ENCODE peak calls at places on chromosomes 12 and 14, in four cellular contexts. T is body of pancreas, Q is Peyer's patch, A is ovary. F is an unnamed sample.

GRCh38 chr12:79983969-79984629 is 49.2 kb upstream of the PPP1R12A start:
- DNase-seq in T (no peak), Q (no peak), A (no peak), F (no peak)

GRCh38 chr14:29039171-29039570 is 272.6 kb downstream of the FOXG1 start:
- DNase-seq in T (no peak), Q (no peak), A (no peak), F (no peak)

GRCh38 chr12:27460471-27460978 is 14.0 kb downstream of the SMCO2 start:
- DNase-seq in T (no peak), Q (no peak), A (no peak), F (no peak)

GRCh38 chr14:61489932-61490331 is 168.6 kb downstream of the PRKCH start:
- DNase-seq in T (peak; percentile 36), Q (no peak), A (no peak), F (no peak)

GRCh38 chr12:79360269-79360668 is 330.5 kb downstream of the PAWR start:
- DNase-seq in T (no peak), Q (no peak), A (no peak), F (no peak)

GRCh38 chr14:26163761-26164160 is 434.1 kb downstream of the NOVA1 start:
- DNase-seq in T (no peak), Q (no peak), A (no peak), F (peak; percentile 0)

GRCh38 chr12:75487310-75487709 is 6.8 kb downstream of the GLIPR1 start:
- DNase-seq in T (no peak), Q (no peak), A (no peak), F (no peak)

GRCh38 chr12:124693356-124693755 is 125.9 kb upstream of the NCOR2 start:
- DNase-seq in T (no peak), Q (no peak), A (no peak), F (no peak)

GRCh38 chr12:65123435-65124063 is 2.4 kb upstream of the WIF1 start:
- DNase-seq in T (no peak), Q (no peak), A (no peak), F (peak; percentile 46)

GRCh38 chr12:113781415-113782198 is 184.5 kb downstream of the RBM19 start:
- DNase-seq in T (no peak), Q (no peak), A (no peak), F (no peak)

GRCh38 chr14:103123634-103124500 is 606 bp downstream of the TNFAIP2 start:
- DNase-seq in T (peak; percentile 54), Q (no peak), A (peak; percentile 19), F (no peak)

GRCh38 chr12:130573235-130573634 is 142.9 kb downstream of the RIMBP2 start:
- DNase-seq in T (no peak), Q (no peak), A (no peak), F (no peak)

GRCh38 chr12:86597431-86597830 is 341.2 kb upstream of the MGAT4C start:
- DNase-seq in T (no peak), Q (no peak), A (no peak), F (no peak)

GRCh38 chr14:22002860-22003284 is 329.3 kb upstream of the OR4E1 start:
- DNase-seq in T (no peak), Q (peak; percentile 66), A (no peak), F (peak; percentile 18)

GRCh38 chr12:19223018-19223417 is 93.5 kb downstream of the PLEKHA5 start:
- DNase-seq in T (no peak), Q (no peak), A (no peak), F (no peak)

GRCh38 chr12:101027200-101027599 is 182.8 kb downstream of the SLC5A8 start:
- DNase-seq in T (no peak), Q (no peak), A (no peak), F (no peak)

GRCh38 chr12:125389061-125389697 is 323.9 kb downstream of the AACS start:
- DNase-seq in T (no peak), Q (no peak), A (no peak), F (no peak)

GRCh38 chr14:60722836-60723217 is 1.3 kb downstream of the SIX4 start:
- DNase-seq in T (peak; percentile 54), Q (no peak), A (no peak), F (no peak)

GRCh38 chr14:39431416-39432178 is 636 bp downstream of the FBXO33 start:
- DNase-seq in T (peak; percentile 57), Q (peak; percentile 81), A (peak; percentile 31), F (peak; percentile 69)

GRCh38 chr14:39434401-39434800 is 2.2 kb upstream of the FBXO33 start:
- DNase-seq in T (no peak), Q (no peak), A (no peak), F (no peak)

GRCh38 chr14:39432179-39432618 is at the start of gene FBXO33:
- DNase-seq in T (peak; percentile 96), Q (peak; percentile 98), A (peak; percentile 95), F (peak; percentile 98)

GRCh38 chr14:39433452-39433813 is 1.2 kb upstream of the FBXO33 start:
- DNase-seq in T (no peak), Q (no peak), A (no peak), F (no peak)

GRCh38 chr14:39432619-39433451 is 602 bp upstream of the FBXO33 start:
- DNase-seq in T (peak; percentile 95), Q (peak; percentile 96), A (peak; percentile 94), F (peak; percentile 77)
- TF ChIP-seq POLR2A in T (peak; percentile 66), Q (peak; percentile 65), A (peak; percentile 60), F (no peak)

GRCh38 chr12:96193725-96194571 is at the start of gene ELK3:
- DNase-seq in T (peak; percentile 74), Q (peak; percentile 89), A (peak; percentile 43), F (peak; percentile 13)
- TF ChIP-seq POLR2A in T (peak; percentile 27), Q (no peak), A (no peak), F (no peak)

GRCh38 chr12:49347307-49348237 is 884 bp downstream of the DNAJC22 start:
- DNase-seq in T (peak; percentile 97), Q (peak; percentile 90), A (peak; percentile 63), F (peak; percentile 63)
- TF ChIP-seq POLR2A in T (peak; percentile 54), Q (peak; percentile 56), A (no peak), F (no peak)

DNA sequence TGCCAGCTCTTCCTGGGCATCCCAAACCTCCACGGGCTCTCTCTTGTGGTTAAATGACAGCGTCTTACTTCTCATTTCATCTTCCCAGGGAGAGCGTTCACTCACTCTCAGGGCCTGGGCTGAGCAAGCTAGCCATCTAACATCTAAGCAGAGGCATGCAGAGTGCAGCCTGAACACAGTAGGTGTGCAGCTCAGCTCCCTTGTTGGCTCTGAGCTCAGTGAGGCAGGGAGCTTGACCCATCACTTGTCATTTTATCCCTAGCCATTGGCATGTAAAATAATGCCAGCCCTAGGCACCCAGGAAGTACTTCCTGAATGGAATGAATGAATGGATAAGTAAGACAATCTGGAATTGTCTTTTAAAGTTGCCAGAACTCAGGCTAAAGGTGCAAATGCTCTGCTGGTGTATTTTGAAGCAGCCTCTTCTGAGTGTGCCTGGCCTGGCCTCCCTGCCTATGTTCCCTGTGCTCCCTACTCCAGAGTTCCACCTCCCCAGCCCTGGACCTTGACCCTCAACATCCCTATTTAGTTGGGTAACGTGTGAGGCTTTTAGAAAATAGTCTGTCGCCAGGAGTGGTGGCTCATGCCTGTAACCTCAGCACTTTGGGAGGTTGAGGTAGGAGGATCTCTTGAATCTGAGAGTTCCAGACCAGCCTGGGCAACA is 9.5 kb upstream of the MEG3 start:
- DNase-seq in T (no peak), Q (no peak), A (no peak), F (no peak)
- TF ChIP-seq POLR2A in T (no peak), Q (no peak), A (no peak), F (no peak)

GRCh38 chr14:75283162-75283883 is 4.7 kb downstream of the FOS start:
- DNase-seq in T (peak; percentile 63), Q (peak; percentile 86), A (no peak), F (peak; percentile 57)
- TF ChIP-seq POLR2A in T (peak; percentile 70), Q (peak; percentile 70), A (peak; percentile 22), F (no peak)

GRCh38 chr12:50764116-50764860 is 387 bp downstream of the ATF1 start:
- DNase-seq in T (no peak), Q (peak; percentile 86), A (peak; percentile 43), F (peak; percentile 84)

GRCh38 chr12:50764861-50765324 is 992 bp downstream of the ATF1 start:
- DNase-seq in T (peak; percentile 26), Q (peak; percentile 65), A (no peak), F (peak; percentile 76)

GRCh38 chr12:50765325-50765911 is 1.5 kb downstream of the ATF1 start:
- DNase-seq in T (peak; percentile 59), Q (peak; percentile 72), A (peak; percentile 16), F (peak; percentile 84)

DNA sequence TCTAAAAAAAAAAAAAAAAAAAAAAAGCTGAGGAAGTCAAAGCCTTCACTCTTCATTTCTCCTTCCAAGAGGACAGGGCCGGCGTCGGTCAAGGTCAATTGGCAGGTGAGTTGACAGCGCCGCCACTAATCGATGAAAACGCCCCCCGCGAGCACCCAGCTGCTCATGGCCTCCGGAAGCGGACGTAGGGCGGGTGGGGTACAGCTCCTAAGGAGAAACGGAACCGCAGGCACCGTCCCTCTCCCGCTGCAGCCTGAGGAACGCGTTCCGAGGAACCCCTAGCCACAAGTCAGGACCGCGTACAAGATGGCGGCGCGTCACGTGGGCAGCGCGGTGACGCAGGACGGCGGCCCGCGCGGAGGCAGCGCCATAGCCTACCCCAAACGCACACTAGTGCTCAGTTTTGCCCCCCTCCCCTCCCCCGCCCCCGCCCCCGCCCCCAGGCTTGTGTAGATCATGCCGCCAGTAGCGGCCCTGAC is at the start of gene ATF1:
- DNase-seq in T (peak; percentile 93), Q (peak; percentile 96), A (peak; percentile 83), F (peak; percentile 96)
- TF ChIP-seq POLR2A in T (peak; percentile 61), Q (peak; percentile 71), A (peak; percentile 81), F (peak; percentile 86)

GRCh38 chr12:55717397-55718007 is 1.7 kb downstream of the BLOC1S1 start:
- DNase-seq in T (no peak), Q (no peak), A (no peak), F (peak; percentile 34)

GRCh38 chr12:55716582-55717396 is 943 bp downstream of the BLOC1S1 start:
- DNase-seq in T (no peak), Q (no peak), A (no peak), F (peak; percentile 45)

GRCh38 chr12:55718020-55718419 is 2.2 kb upstream of the RDH5 start:
- DNase-seq in T (no peak), Q (no peak), A (no peak), F (no peak)

GRCh38 chr12:55715169-55715764 is 579 bp upstream of the BLOC1S1 start:
- DNase-seq in T (no peak), Q (no peak), A (no peak), F (no peak)

GRCh38 chr12:55715833-55716581 is at the start of gene BLOC1S1:
- DNase-seq in T (peak; percentile 96), Q (peak; percentile 97), A (peak; percentile 93), F (peak; percentile 96)
- TF ChIP-seq POLR2A in T (peak; percentile 21), Q (peak; percentile 51), A (peak; percentile 49), F (peak; percentile 72)

F was measured in erythroblast.